ENCODE peak calls at places on chromosomes 6 and 20, in six cellular contexts. One of them, this sample, is unnamed.

GRCh38 chr6:1856381-1856780 is 246.7 kb downstream of the FOXC1 start:
- DNase-seq in GM12891: peak; percentile 12
- DNase-seq in H1: no peak
- DNase-seq in K562: no peak
- DNase-seq in GM12878: peak; percentile 60
- DNase-seq in HepG2: no peak
- DNase-seq in this sample: peak; percentile 19

GRCh38 chr6:57247603-57248002 is 25.5 kb upstream of the RAB23 start:
- DNase-seq in K562: no peak
- DNase-seq in HepG2: no peak
- DNase-seq in GM12891: no peak
- DNase-seq in H1: no peak
- DNase-seq in GM12878: no peak
- DNase-seq in this sample: no peak

GRCh38 chr6:117204903-117205302 is 60.5 kb upstream of the VGLL2 start:
- DNase-seq in K562: no peak
- DNase-seq in HepG2: no peak
- DNase-seq in H1: no peak
- DNase-seq in GM12891: no peak
- DNase-seq in GM12878: no peak
- DNase-seq in this sample: no peak

GRCh38 chr20:63097336-63097831 is 90.6 kb upstream of the BHLHE23 start:
- DNase-seq in GM12891: no peak
- DNase-seq in K562: no peak
- DNase-seq in HepG2: no peak
- DNase-seq in H1: peak; percentile 41
- DNase-seq in GM12878: no peak
- DNase-seq in this sample: no peak

GRCh38 chr20:7399114-7399513 is 541.1 kb downstream of the HAO1 start:
- DNase-seq in HepG2: no peak
- DNase-seq in GM12891: no peak
- DNase-seq in GM12878: no peak
- DNase-seq in K562: no peak
- DNase-seq in H1: no peak
- DNase-seq in this sample: no peak

GRCh38 chr6:37114612-37115011 is 55.3 kb upstream of the PIM1 start:
- DNase-seq in HepG2: no peak
- DNase-seq in H1: no peak
- DNase-seq in K562: no peak
- DNase-seq in GM12878: no peak
- DNase-seq in GM12891: no peak
- DNase-seq in this sample: no peak

GRCh38 chr20:47027042-47027441 is 132.4 kb downstream of the EYA2 start:
- DNase-seq in GM12878: no peak
- DNase-seq in HepG2: no peak
- DNase-seq in H1: no peak
- DNase-seq in GM12891: no peak
- DNase-seq in K562: no peak
- DNase-seq in this sample: no peak

GRCh38 chr6:50116390-50116789 is 66.7 kb upstream of the DEFB112 start:
- DNase-seq in GM12878: no peak
- DNase-seq in GM12891: no peak
- DNase-seq in HepG2: no peak
- DNase-seq in K562: no peak
- DNase-seq in H1: no peak
- DNase-seq in this sample: no peak

GRCh38 chr6:116327803-116328527 is 42.8 kb upstream of the DSE start:
- DNase-seq in HepG2: no peak
- DNase-seq in H1: no peak
- DNase-seq in GM12878: no peak
- DNase-seq in K562: no peak
- DNase-seq in GM12891: no peak
- DNase-seq in this sample: no peak

GRCh38 chr6:74357329-74357728 is 661.3 kb downstream of the CD109 start:
- DNase-seq in K562: no peak
- DNase-seq in GM12878: no peak
- DNase-seq in HepG2: no peak
- DNase-seq in GM12891: no peak
- DNase-seq in H1: no peak
- DNase-seq in this sample: no peak

GRCh38 chr20:58188496-58188895 is 40.0 kb downstream of the ANKRD60 start:
- DNase-seq in H1: no peak
- DNase-seq in HepG2: no peak
- DNase-seq in K562: peak; percentile 8
- DNase-seq in GM12891: no peak
- DNase-seq in GM12878: no peak
- DNase-seq in this sample: no peak

GRCh38 chr20:37237656-37238055 is 24.0 kb downstream of the GHRH start:
- DNase-seq in H1: no peak
- DNase-seq in GM12878: no peak
- DNase-seq in GM12891: no peak
- DNase-seq in K562: no peak
- DNase-seq in HepG2: no peak
- DNase-seq in this sample: no peak

GRCh38 chr6:52726741-52727535 is 36.3 kb downstream of the GSTA2 start:
- DNase-seq in GM12891: no peak
- DNase-seq in GM12878: no peak
- DNase-seq in HepG2: no peak
- DNase-seq in K562: no peak
- DNase-seq in H1: no peak
- DNase-seq in this sample: no peak

GRCh38 chr6:43811101-43812099 is 41.4 kb downstream of the VEGFA start:
- DNase-seq in GM12878: no peak
- DNase-seq in GM12891: no peak
- DNase-seq in HepG2: no peak
- DNase-seq in H1: no peak
- DNase-seq in K562: peak; percentile 41
- DNase-seq in this sample: no peak

GRCh38 chr20:3686867-3687321 is 5.1 kb upstream of the ADAM33 start:
- DNase-seq in GM12878: no peak
- DNase-seq in K562: no peak
- DNase-seq in HepG2: no peak
- DNase-seq in H1: no peak
- DNase-seq in GM12891: no peak
- DNase-seq in this sample: no peak

GRCh38 chr20:54254596-54254995 is 46.7 kb downstream of the PFDN4 start:
- DNase-seq in K562: no peak
- DNase-seq in GM12891: no peak
- DNase-seq in H1: no peak
- DNase-seq in GM12878: no peak
- DNase-seq in HepG2: no peak
- DNase-seq in this sample: no peak

GRCh38 chr20:30485331-30486102 is 771.9 kb upstream of the DEFB115 start:
- DNase-seq in HepG2: no peak
- DNase-seq in H1: peak; percentile 16
- DNase-seq in GM12878: no peak
- DNase-seq in GM12891: no peak
- DNase-seq in K562: no peak
- DNase-seq in this sample: no peak
- TF ChIP-seq TAF1 in HepG2: no peak
- TF ChIP-seq TAF1 in H1: no peak
- TF ChIP-seq TAF1 in GM12878: no peak
- TF ChIP-seq TAF1 in GM12891: no peak
- TF ChIP-seq TAF1 in K562: no peak
- TF ChIP-seq TAF1 in this sample: no peak

GRCh38 chr20:38927902-38928578 is 1.8 kb downstream of the FAM83D start:
- DNase-seq in HepG2: no peak
- DNase-seq in K562: peak; percentile 37
- DNase-seq in GM12878: no peak
- DNase-seq in GM12891: no peak
- DNase-seq in H1: no peak
- DNase-seq in this sample: no peak
- TF ChIP-seq POLR2A in HepG2: no peak
- TF ChIP-seq POLR2A in K562: no peak
- TF ChIP-seq POLR2A in GM12878: peak; percentile 45
- TF ChIP-seq POLR2A in GM12891: no peak
- TF ChIP-seq POLR2A in H1: no peak
- TF ChIP-seq POLR2A in this sample: no peak

DNA sequence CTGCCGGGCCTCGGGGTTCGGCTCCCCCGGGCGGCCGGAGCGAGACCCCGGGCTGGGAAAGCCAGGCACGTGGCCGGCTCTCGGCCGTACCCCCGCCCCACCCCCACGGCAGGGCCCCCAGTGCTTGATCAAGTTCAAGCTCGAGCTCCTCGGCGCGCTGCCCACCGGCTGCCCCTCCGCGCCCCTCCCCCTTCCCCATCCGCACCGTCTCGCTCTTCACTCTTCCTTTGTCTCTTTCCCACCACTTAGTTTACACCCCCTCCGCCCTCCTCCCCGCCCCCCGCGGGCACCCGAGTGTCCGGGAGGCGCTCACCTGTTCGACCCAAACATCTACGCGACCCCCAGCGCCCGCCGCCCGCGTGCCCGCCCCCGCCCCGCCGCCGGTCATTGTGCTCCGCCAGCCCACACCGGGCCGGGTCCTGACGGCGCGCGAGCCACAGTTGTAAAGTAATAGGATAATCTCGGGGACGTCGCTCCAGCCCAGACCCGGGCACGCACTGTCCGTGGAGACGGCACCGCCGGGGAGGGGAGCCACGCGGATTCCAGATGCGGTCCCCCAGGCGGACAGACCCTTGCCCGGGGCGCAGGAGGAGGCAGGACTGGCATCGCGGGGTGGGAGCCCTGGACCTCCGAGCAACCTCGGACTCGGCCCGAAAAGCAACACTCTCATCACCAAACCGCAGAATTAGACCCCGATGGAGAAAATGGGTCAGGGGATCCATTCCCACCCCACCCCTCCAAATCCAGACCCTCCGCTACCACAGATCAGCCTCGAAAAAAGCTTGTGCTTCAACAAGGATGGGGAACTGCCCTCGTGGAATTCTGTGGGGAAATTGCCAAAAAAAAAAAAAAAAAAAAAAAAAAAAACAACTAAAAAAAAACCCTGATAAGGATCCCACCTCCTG is 100.7 kb downstream of the NOL4L start:
- DNase-seq in K562: no peak
- DNase-seq in GM12878: no peak
- DNase-seq in HepG2: no peak
- DNase-seq in GM12891: peak; percentile 28
- DNase-seq in H1: peak; percentile 68
- DNase-seq in this sample: peak; percentile 32
- TF ChIP-seq TAF1 in K562: no peak
- TF ChIP-seq TAF1 in GM12878: no peak
- TF ChIP-seq TAF1 in HepG2: no peak
- TF ChIP-seq TAF1 in GM12891: no peak
- TF ChIP-seq TAF1 in H1: no peak
- TF ChIP-seq TAF1 in this sample: no peak

GRCh38 chr6:84763397-84764331 is 734 bp downstream of the TBX18 start:
- DNase-seq in GM12891: no peak
- DNase-seq in H1: peak; percentile 67
- DNase-seq in K562: peak; percentile 92
- DNase-seq in HepG2: no peak
- DNase-seq in GM12878: no peak
- DNase-seq in this sample: no peak
- TF ChIP-seq POLR2A in GM12891: no peak
- TF ChIP-seq POLR2A in H1: no peak
- TF ChIP-seq POLR2A in K562: peak; percentile 80
- TF ChIP-seq POLR2A in HepG2: no peak
- TF ChIP-seq POLR2A in GM12878: no peak
- TF ChIP-seq POLR2A in this sample: no peak

GRCh38 chr20:61746781-61747180 is 318.9 kb downstream of the TAF4 start:
- DNase-seq in K562: no peak
- DNase-seq in GM12891: no peak
- DNase-seq in GM12878: no peak
- DNase-seq in HepG2: no peak
- DNase-seq in H1: no peak
- DNase-seq in this sample: no peak
- TF ChIP-seq TAF1 in K562: no peak
- TF ChIP-seq TAF1 in GM12891: no peak
- TF ChIP-seq TAF1 in GM12878: no peak
- TF ChIP-seq TAF1 in HepG2: no peak
- TF ChIP-seq TAF1 in H1: no peak
- TF ChIP-seq TAF1 in this sample: no peak

GRCh38 chr6:41942045-41942851 is 640 bp upstream of the CCND3 start:
- DNase-seq in K562: no peak
- DNase-seq in GM12891: no peak
- DNase-seq in GM12878: no peak
- DNase-seq in H1: no peak
- DNase-seq in HepG2: no peak
- DNase-seq in this sample: no peak

GRCh38 chr6:41939848-41940758 is 1.5 kb downstream of the CCND3 start:
- DNase-seq in K562: peak; percentile 89
- DNase-seq in HepG2: no peak
- DNase-seq in GM12878: no peak
- DNase-seq in GM12891: no peak
- DNase-seq in H1: peak; percentile 63
- DNase-seq in this sample: no peak

GRCh38 chr6:41939091-41939847 is 2.3 kb downstream of the CCND3 start:
- DNase-seq in GM12878: no peak
- DNase-seq in HepG2: no peak
- DNase-seq in H1: peak; percentile 69
- DNase-seq in GM12891: no peak
- DNase-seq in K562: peak; percentile 96
- DNase-seq in this sample: no peak

GRCh38 chr6:41940759-41941279 is 789 bp downstream of the CCND3 start:
- DNase-seq in GM12878: no peak
- DNase-seq in GM12891: no peak
- DNase-seq in H1: peak; percentile 74
- DNase-seq in HepG2: no peak
- DNase-seq in K562: peak; percentile 85
- DNase-seq in this sample: no peak

GRCh38 chr6:41941280-41942044 is at the start of gene CCND3:
- DNase-seq in HepG2: peak; percentile 85
- DNase-seq in GM12878: peak; percentile 44
- DNase-seq in H1: peak; percentile 83
- DNase-seq in GM12891: peak; percentile 78
- DNase-seq in K562: peak; percentile 98
- DNase-seq in this sample: peak; percentile 79
- TF ChIP-seq POLR2A in HepG2: peak; percentile 50
- TF ChIP-seq POLR2A in GM12878: peak; percentile 27
- TF ChIP-seq POLR2A in H1: no peak
- TF ChIP-seq POLR2A in GM12891: no peak
- TF ChIP-seq POLR2A in K562: peak; percentile 70
- TF ChIP-seq POLR2A in this sample: peak; percentile 15

GRCh38 chr6:15504581-15505350 is 158.1 kb downstream of the DTNBP1 start:
- DNase-seq in GM12891: no peak
- DNase-seq in K562: no peak
- DNase-seq in HepG2: peak; percentile 94
- DNase-seq in GM12878: no peak
- DNase-seq in H1: no peak
- DNase-seq in this sample: no peak
- TF ChIP-seq TAF1 in GM12891: no peak
- TF ChIP-seq TAF1 in K562: no peak
- TF ChIP-seq TAF1 in HepG2: no peak
- TF ChIP-seq TAF1 in GM12878: no peak
- TF ChIP-seq TAF1 in H1: no peak
- TF ChIP-seq TAF1 in this sample: no peak